ENCODE peak calls at places on chromosomes 2 and 18, in eight cellular contexts. H is heart right ventricle; K is stimulated activated CD4-positive, alpha-beta T cell treated with anti-CD3 and anti-CD28 coated beads, Interleukin-15, amount 100 ng/mL, for 24 hours; E is astrocyte of the spinal cord; G is AG09319; B is GM03348; V is retina; N is G401. T is an unnamed sample.

GRCh38 chr2:29430382-29431112 is 315.3 kb downstream of the CLIP4 start:
- DNase-seq in H (no peak), K (no peak), E (no peak), G (no peak), B (no peak), V (no peak), N (no peak), T (no peak)

GRCh38 chr2:238158807-238159539 is at the start of gene ERFE:
- DNase-seq in H (peak; percentile 43), K (peak; percentile 69), E (no peak), G (no peak), B (peak; percentile 89), V (no peak), N (no peak), T (peak; percentile 69)

GRCh38 chr2:39732492-39732891 is 46.6 kb downstream of the THUMPD2 start:
- DNase-seq in H (no peak), K (no peak), E (no peak), G (no peak), B (no peak), V (no peak), N (no peak), T (peak; percentile 11)

GRCh38 chr2:113812204-113812603 is 55.8 kb upstream of the SLC35F5 start:
- DNase-seq in H (no peak), K (no peak), E (no peak), G (no peak), B (no peak), V (no peak), N (no peak), T (no peak)

GRCh38 chr2:150677561-150677960 is 190.1 kb upstream of the RND3 start:
- DNase-seq in H (no peak), K (no peak), E (no peak), G (no peak), B (no peak), V (no peak), N (no peak), T (no peak)

GRCh38 chr2:85286913-85287312 is 40.9 kb downstream of the TGOLN2 start:
- DNase-seq in H (no peak), K (no peak), E (no peak), G (no peak), B (no peak), V (no peak), N (no peak), T (no peak)

GRCh38 chr18:40249390-40250080 is 1705.5 kb upstream of the PIK3C3 start:
- DNase-seq in H (no peak), K (no peak), E (peak; percentile 42), G (no peak), B (no peak), V (no peak), N (peak; percentile 41), T (no peak)

GRCh38 chr18:26919656-26920055 is 54.1 kb upstream of the AQP4 start:
- DNase-seq in H (no peak), K (no peak), E (peak; percentile 18), G (no peak), B (no peak), V (no peak), N (no peak), T (no peak)

GRCh38 chr18:46573156-46573555 is 83.9 kb downstream of the LOXHD1 start:
- DNase-seq in H (no peak), K (no peak), E (no peak), G (no peak), B (no peak), V (no peak), N (no peak), T (no peak)

GRCh38 chr2:234329202-234329930 is 167.5 kb downstream of the ARL4C start:
- DNase-seq in H (no peak), K (no peak), E (peak; percentile 38), G (no peak), B (no peak), V (no peak), N (no peak), T (peak; percentile 38)

GRCh38 chr2:28445448-28446258 is 50.2 kb upstream of the PLB1 start:
- DNase-seq in H (no peak), K (peak; percentile 80), E (peak; percentile 91), G (peak; percentile 78), B (peak; percentile 94), V (no peak), N (no peak), T (peak; percentile 97)

GRCh38 chr18:79493801-79494211 is 98.1 kb downstream of the NFATC1 start:
- DNase-seq in H (no peak), K (no peak), E (no peak), G (no peak), B (no peak), V (no peak), N (no peak), T (no peak)

GRCh38 chr2:219560037-219560892 is 11.1 kb downstream of the OBSL1 start:
- DNase-seq in H (no peak), K (no peak), E (no peak), G (no peak), B (peak; percentile 74), V (no peak), N (no peak), T (peak; percentile 24)

GRCh38 chr2:7033136-7033960 is 116.1 kb downstream of the RNF144A start:
- DNase-seq in H (no peak), K (no peak), E (no peak), G (no peak), B (no peak), V (no peak), N (peak; percentile 39), T (no peak)

GRCh38 chr2:50953021-50953420 is 78.9 kb downstream of the NRXN1 start:
- DNase-seq in H (no peak), K (no peak), E (peak; percentile 85), G (no peak), B (peak; percentile 12), V (no peak), N (no peak), T (peak; percentile 20)

GRCh38 chr2:232689152-232689910 is 7.8 kb upstream of the GIGYF2 start:
- DNase-seq in H (peak; percentile 72), K (no peak), E (peak; percentile 39), G (peak; percentile 3), B (no peak), V (no peak), N (peak; percentile 81), T (no peak)

GRCh38 chr2:54456526-54457325 is 599 bp downstream of the SPTBN1 start:
- DNase-seq in H (peak; percentile 50), K (peak; percentile 30), E (peak; percentile 45), G (no peak), B (peak; percentile 79), V (peak; percentile 75), N (peak; percentile 55), T (peak; percentile 71)

GRCh38 chr18:62741118-62741566 is 25.8 kb downstream of the PHLPP1 start:
- DNase-seq in H (no peak), K (peak; percentile 41), E (peak; percentile 77), G (no peak), B (no peak), V (no peak), N (no peak), T (peak; percentile 61)

GRCh38 chr2:65403529-65403915 is 28.9 kb downstream of the SPRED2 start:
- DNase-seq in H (no peak), K (no peak), E (no peak), G (no peak), B (no peak), V (no peak), N (no peak), T (no peak)

GRCh38 chr2:101756266-101756665 is 58.8 kb downstream of the MAP4K4 start:
- DNase-seq in H (no peak), K (no peak), E (no peak), G (no peak), B (no peak), V (no peak), N (no peak), T (no peak)

GRCh38 chr2:232240896-232241295 is 137.7 kb upstream of the ALPP start:
- DNase-seq in H (no peak), K (no peak), E (peak; percentile 17), G (no peak), B (no peak), V (no peak), N (no peak), T (no peak)

GRCh38 chr2:213162515-213163118 is 11.2 kb upstream of the IKZF2 start:
- DNase-seq in H (no peak), K (no peak), E (peak; percentile 72), G (no peak), B (peak; percentile 15), V (no peak), N (no peak), T (peak; percentile 69)

GRCh38 chr18:73638709-73639108 is 508.9 kb downstream of the FBXO15 start:
- DNase-seq in H (no peak), K (no peak), E (peak; percentile 61), G (no peak), B (peak; percentile 25), V (no peak), N (no peak), T (peak; percentile 38)

GRCh38 chr18:24118750-24119577 is 19.9 kb upstream of the CABYR start:
- DNase-seq in H (peak; percentile 35), K (peak; percentile 82), E (peak; percentile 75), G (peak; percentile 34), B (peak; percentile 69), V (peak; percentile 71), N (peak; percentile 84), T (peak; percentile 79)

GRCh38 chr2:29459445-29460179 is 344.4 kb downstream of the CLIP4 start:
- DNase-seq in H (no peak), K (no peak), E (peak; percentile 65), G (no peak), B (peak; percentile 63), V (no peak), N (no peak), T (peak; percentile 90)

GRCh38 chr2:85437488-85438290 is 19.2 kb downstream of the SH2D6 start:
- DNase-seq in H (peak; percentile 92), K (peak; percentile 84), E (peak; percentile 78), G (no peak), B (peak; percentile 91), V (peak; percentile 92), N (peak; percentile 60), T (peak; percentile 92)

GRCh38 chr2:95215018-95215612 is 7.8 kb downstream of the ZNF892 start:
- DNase-seq in H (no peak), K (no peak), E (no peak), G (no peak), B (no peak), V (no peak), N (no peak), T (peak; percentile 13)

GRCh38 chr2:156892449-156893335 is 364.8 kb upstream of the GALNT5 start:
- DNase-seq in H (no peak), K (no peak), E (peak; percentile 69), G (no peak), B (peak; percentile 4), V (peak; percentile 72), N (peak; percentile 95), T (peak; percentile 49)

GRCh38 chr2:215419113-215419512 is 16.8 kb downstream of the FN1 start:
- DNase-seq in H (no peak), K (no peak), E (no peak), G (no peak), B (no peak), V (no peak), N (no peak), T (no peak)

GRCh38 chr2:149451417-149452165 is 121.2 kb downstream of the LYPD6 start:
- DNase-seq in H (no peak), K (no peak), E (no peak), G (no peak), B (no peak), V (no peak), N (no peak), T (no peak)

GRCh38 chr18:23129355-23130002 is 5.8 kb upstream of the CABLES1 start:
- DNase-seq in H (no peak), K (no peak), E (no peak), G (no peak), B (no peak), V (no peak), N (no peak), T (no peak)

GRCh38 chr18:11994346-11994707 is 13.0 kb downstream of the IMPA2 start:
- DNase-seq in H (peak; percentile 60), K (no peak), E (peak; percentile 42), G (peak; percentile 15), B (peak; percentile 85), V (no peak), N (no peak), T (peak; percentile 89)

GRCh38 chr2:128736689-128737545 is 418.2 kb upstream of the HS6ST1 start:
- DNase-seq in H (peak; percentile 83), K (peak; percentile 78), E (peak; percentile 81), G (peak; percentile 24), B (peak; percentile 91), V (peak; percentile 95), N (peak; percentile 82), T (peak; percentile 75)

GRCh38 chr2:223835701-223836532 is 1.5 kb downstream of the AP1S3 start:
- DNase-seq in H (no peak), K (no peak), E (no peak), G (no peak), B (no peak), V (no peak), N (no peak), T (no peak)

T was measured in GM23248.